ENCODE peak calls at places on chromosomes 16 and 17, in seven cellular contexts. B is progenitor cell of endocrine pancreas; U is activated T-helper 2 cell treated with anti-CD3 and anti-CD28 coated beads, Interferon-gamma antibody, Interleukin-2, Interleukin-4, amounts not matched to agents 10 μg/mL and 5 μg/mL and 100 μg/mL, durations not matched to agents 14 hours and 24 hours and 36 hours; P is activated gamma-delta T cell treated with Interleukin-2 at 50 U/mL for 16 hours; I is ovary; K is stimulated activated CD8-positive, alpha-beta memory T cell treated with anti-CD3 and anti-CD28 coated beads, Interleukin-12 subunit alpha, Interleukin-12 subunit beta, amount 100 ng/mL, for 4 hours; D is cortex of kidney. V is an unnamed sample.
A peak's percentile ranks its signal among the peaks of the same experiment; 100 is the strongest.

GRCh38 chr17:68973098-68973929 is 18.1 kb upstream of the ABCA8 start:
- DNase-seq in B (no peak), U (no peak), P (no peak), I (no peak), K (no peak), D (no peak), V (no peak)

GRCh38 chr16:27785307-27785678 is 235.3 kb downstream of the KATNIP start:
- DNase-seq in B (no peak), U (no peak), P (no peak), I (no peak), K (no peak), D (no peak), V (no peak)

GRCh38 chr17:31832748-31833147 is 26.3 kb downstream of the COPRS start:
- DNase-seq in B (no peak), U (no peak), P (no peak), I (no peak), K (no peak), D (no peak), V (no peak)

GRCh38 chr17:13306310-13306962 is 288.6 kb upstream of the ELAC2 start:
- DNase-seq in B (no peak), U (no peak), P (no peak), I (no peak), K (no peak), D (no peak), V (no peak)

GRCh38 chr16:87834668-87835473 is 34.4 kb downstream of the SLC7A5 start:
- DNase-seq in B (no peak), U (no peak), P (no peak), I (no peak), K (no peak), D (no peak), V (no peak)

GRCh38 chr16:89315791-89316581 is 98.5 kb downstream of the ZNF778 start:
- DNase-seq in B (no peak), U (peak; percentile 78), P (peak; percentile 78), I (no peak), K (peak; percentile 57), D (no peak), V (no peak)

GRCh38 chr17:55454906-55455474 is 33.4 kb upstream of the MMD start:
- DNase-seq in B (no peak), U (no peak), P (no peak), I (no peak), K (no peak), D (no peak), V (no peak)

GRCh38 chr16:71303938-71304337 is 14.7 kb upstream of the CMTR2 start:
- DNase-seq in B (no peak), U (no peak), P (no peak), I (no peak), K (no peak), D (no peak), V (no peak)

GRCh38 chr16:11052080-11052808 is 107.9 kb downstream of the CLEC16A start:
- DNase-seq in B (no peak), U (peak; percentile 83), P (peak; percentile 22), I (no peak), K (no peak), D (no peak), V (no peak)

GRCh38 chr16:11224894-11225676 is 30.9 kb downstream of the SOCS1 start:
- DNase-seq in B (no peak), U (peak; percentile 86), P (peak; percentile 67), I (no peak), K (peak; percentile 68), D (no peak), V (no peak)

V was measured in NCI-H2081 treated with DMSO at 0.1 percent for 48 hours.